ENCODE peak calls at places on chromosomes 16 and 17, in five cellular contexts. One of them, this sample, is unnamed.

GRCh38 chr16:69725480-69726312 is 664 bp downstream of the NQO1 start:
- DNase-seq in neuronal stem cell: no peak
- DNase-seq in H1: no peak
- DNase-seq in mesenchymal stem cell: no peak
- DNase-seq in trophoblast cell: no peak
- DNase-seq in this sample: peak

GRCh38 chr16:13342675-13343074 is 441.3 kb downstream of the SHISA9 start:
- DNase-seq in mesenchymal stem cell: no peak
- DNase-seq in neuronal stem cell: no peak
- DNase-seq in trophoblast cell: no peak
- DNase-seq in H1: no peak
- DNase-seq in this sample: no peak

GRCh38 chr17:27247071-27247957 is 46.6 kb upstream of the WSB1 start:
- DNase-seq in mesenchymal stem cell: peak
- DNase-seq in trophoblast cell: no peak
- DNase-seq in H1: no peak
- DNase-seq in neuronal stem cell: no peak
- DNase-seq in this sample: no peak

GRCh38 chr17:14308965-14309879 is 8.3 kb downstream of the HS3ST3B1 start:
- DNase-seq in neuronal stem cell: peak
- DNase-seq in mesenchymal stem cell: peak
- DNase-seq in trophoblast cell: peak
- DNase-seq in H1: peak
- DNase-seq in this sample: peak

GRCh38 chr17:6688944-6689343 is 24.2 kb downstream of the SLC13A5 start:
- DNase-seq in H1: no peak
- DNase-seq in mesenchymal stem cell: no peak
- DNase-seq in trophoblast cell: no peak
- DNase-seq in neuronal stem cell: no peak
- DNase-seq in this sample: no peak

GRCh38 chr17:15363702-15364101 is 22.3 kb upstream of the TEKT3 start:
- DNase-seq in trophoblast cell: peak
- DNase-seq in neuronal stem cell: no peak
- DNase-seq in H1: no peak
- DNase-seq in mesenchymal stem cell: no peak
- DNase-seq in this sample: no peak

GRCh38 chr16:50304467-50305440 is 38.4 kb downstream of the ADCY7 start:
- DNase-seq in neuronal stem cell: no peak
- DNase-seq in trophoblast cell: no peak
- DNase-seq in mesenchymal stem cell: no peak
- DNase-seq in H1: no peak
- DNase-seq in this sample: peak

GRCh38 chr17:50304781-50305404 is 30.6 kb downstream of the TMEM92 start:
- DNase-seq in H1: no peak
- DNase-seq in neuronal stem cell: peak
- DNase-seq in trophoblast cell: no peak
- DNase-seq in mesenchymal stem cell: peak
- DNase-seq in this sample: no peak

GRCh38 chr17:77798481-77798880 is 160.0 kb upstream of the TNRC6C start:
- DNase-seq in mesenchymal stem cell: no peak
- DNase-seq in neuronal stem cell: no peak
- DNase-seq in trophoblast cell: no peak
- DNase-seq in H1: no peak
- DNase-seq in this sample: no peak

GRCh38 chr16:81238296-81239011 is at the start of gene BCO1:
- DNase-seq in H1: no peak
- DNase-seq in mesenchymal stem cell: peak
- DNase-seq in neuronal stem cell: peak
- DNase-seq in trophoblast cell: no peak
- DNase-seq in this sample: peak

GRCh38 chr16:80592273-80592672 is 51.5 kb downstream of the DYNLRB2 start:
- DNase-seq in trophoblast cell: no peak
- DNase-seq in H1: no peak
- DNase-seq in mesenchymal stem cell: no peak
- DNase-seq in neuronal stem cell: no peak
- DNase-seq in this sample: no peak

GRCh38 chr16:13883266-13883665 is 36.7 kb upstream of the ERCC4 start:
- DNase-seq in neuronal stem cell: no peak
- DNase-seq in trophoblast cell: no peak
- DNase-seq in H1: no peak
- DNase-seq in mesenchymal stem cell: no peak
- DNase-seq in this sample: no peak

GRCh38 chr17:65902831-65903549 is 288.9 kb downstream of the CEP112 start:
- DNase-seq in mesenchymal stem cell: no peak
- DNase-seq in H1: no peak
- DNase-seq in neuronal stem cell: no peak
- DNase-seq in trophoblast cell: no peak
- DNase-seq in this sample: peak

GRCh38 chr16:30567991-30568638 is 3.4 kb downstream of the ZNF688 start:
- DNase-seq in H1: no peak
- DNase-seq in mesenchymal stem cell: peak
- DNase-seq in neuronal stem cell: no peak
- DNase-seq in trophoblast cell: peak
- DNase-seq in this sample: no peak

GRCh38 chr17:7133424-7133823 is 18.8 kb upstream of the ASGR2 start:
- DNase-seq in H1: no peak
- DNase-seq in mesenchymal stem cell: peak
- DNase-seq in trophoblast cell: peak
- DNase-seq in neuronal stem cell: peak
- DNase-seq in this sample: peak

GRCh38 chr17:77565166-77565565 is 393.3 kb upstream of the TNRC6C start:
- DNase-seq in trophoblast cell: no peak
- DNase-seq in neuronal stem cell: no peak
- DNase-seq in H1: no peak
- DNase-seq in mesenchymal stem cell: no peak
- DNase-seq in this sample: no peak

GRCh38 chr17:278055-279028 is 74.3 kb downstream of the RPH3AL start:
- DNase-seq in mesenchymal stem cell: no peak
- DNase-seq in neuronal stem cell: no peak
- DNase-seq in H1: no peak
- DNase-seq in trophoblast cell: no peak
- DNase-seq in this sample: no peak

GRCh38 chr17:82702161-82702932 is 3.8 kb upstream of the RAB40B start:
- DNase-seq in neuronal stem cell: no peak
- DNase-seq in trophoblast cell: peak
- DNase-seq in H1: no peak
- DNase-seq in mesenchymal stem cell: no peak
- DNase-seq in this sample: peak

GRCh38 chr16:68698091-68698490 is 39.0 kb upstream of the CDH1 start:
- DNase-seq in trophoblast cell: no peak
- DNase-seq in H1: no peak
- DNase-seq in neuronal stem cell: no peak
- DNase-seq in mesenchymal stem cell: no peak
- DNase-seq in this sample: no peak

GRCh38 chr17:61221181-61221580 is 178.5 kb upstream of the TBX2 start:
- DNase-seq in trophoblast cell: no peak
- DNase-seq in H1: no peak
- DNase-seq in neuronal stem cell: no peak
- DNase-seq in mesenchymal stem cell: no peak
- DNase-seq in this sample: no peak

GRCh38 chr16:47395733-47396503 is 64.9 kb downstream of the ITFG1 start:
- DNase-seq in neuronal stem cell: no peak
- DNase-seq in mesenchymal stem cell: no peak
- DNase-seq in H1: no peak
- DNase-seq in trophoblast cell: no peak
- DNase-seq in this sample: no peak

GRCh38 chr17:78484300-78485159 is 92.7 kb downstream of the DNAH17 start:
- DNase-seq in neuronal stem cell: peak
- DNase-seq in H1: no peak
- DNase-seq in mesenchymal stem cell: peak
- DNase-seq in trophoblast cell: no peak
- DNase-seq in this sample: peak

GRCh38 chr16:15786501-15786900 is 70.3 kb downstream of the MYH11 start:
- DNase-seq in mesenchymal stem cell: no peak
- DNase-seq in H1: no peak
- DNase-seq in neuronal stem cell: no peak
- DNase-seq in trophoblast cell: no peak
- DNase-seq in this sample: no peak

GRCh38 chr17:31645351-31645750 is 213.7 kb downstream of the COPRS start:
- DNase-seq in neuronal stem cell: no peak
- DNase-seq in mesenchymal stem cell: no peak
- DNase-seq in trophoblast cell: no peak
- DNase-seq in H1: no peak
- DNase-seq in this sample: no peak

GRCh38 chr17:40121191-40121885 is 433 bp upstream of the MSL1 start:
- DNase-seq in mesenchymal stem cell: peak
- DNase-seq in neuronal stem cell: no peak
- DNase-seq in H1: no peak
- DNase-seq in trophoblast cell: peak
- DNase-seq in this sample: peak

GRCh38 chr17:60154616-60155426 is 5.0 kb downstream of the CA4 start:
- DNase-seq in mesenchymal stem cell: no peak
- DNase-seq in H1: no peak
- DNase-seq in neuronal stem cell: no peak
- DNase-seq in trophoblast cell: no peak
- DNase-seq in this sample: peak

GRCh38 chr17:17082878-17083277 is 40.6 kb downstream of the MPRIP start:
- DNase-seq in mesenchymal stem cell: no peak
- DNase-seq in trophoblast cell: no peak
- DNase-seq in neuronal stem cell: no peak
- DNase-seq in H1: no peak
- DNase-seq in this sample: no peak

GRCh38 chr17:33385713-33386112 is 92.6 kb upstream of the ASIC2 start:
- DNase-seq in trophoblast cell: peak
- DNase-seq in H1: no peak
- DNase-seq in neuronal stem cell: no peak
- DNase-seq in mesenchymal stem cell: no peak
- DNase-seq in this sample: no peak

GRCh38 chr16:56601325-56601724 is 7.1 kb upstream of the MT2A start:
- DNase-seq in trophoblast cell: no peak
- DNase-seq in mesenchymal stem cell: no peak
- DNase-seq in H1: no peak
- DNase-seq in neuronal stem cell: no peak
- DNase-seq in this sample: no peak
- H2BK12ac ChIP-seq in trophoblast cell: no peak
- H2BK12ac ChIP-seq in mesenchymal stem cell: no peak
- H2BK12ac ChIP-seq in H1: no peak
- H2BK12ac ChIP-seq in neuronal stem cell: no peak
- H2BK12ac ChIP-seq in this sample: no peak

GRCh38 chr16:11097094-11097781 is 152.9 kb downstream of the CLEC16A start:
- DNase-seq in trophoblast cell: no peak
- DNase-seq in H1: no peak
- DNase-seq in mesenchymal stem cell: no peak
- DNase-seq in neuronal stem cell: no peak
- DNase-seq in this sample: no peak
- H2BK5ac ChIP-seq in trophoblast cell: no peak
- H2BK5ac ChIP-seq in H1: no peak
- H2BK5ac ChIP-seq in mesenchymal stem cell: no peak
- H2BK5ac ChIP-seq in neuronal stem cell: no peak
- H2BK5ac ChIP-seq in this sample: no peak

GRCh38 chr17:41711669-41712400 is at the start of gene GAST:
- DNase-seq in mesenchymal stem cell: no peak
- DNase-seq in trophoblast cell: no peak
- DNase-seq in H1: no peak
- DNase-seq in neuronal stem cell: no peak
- DNase-seq in this sample: no peak

GRCh38 chr17:41718287-41718645 is 6.1 kb downstream of the GAST start:
- DNase-seq in neuronal stem cell: no peak
- DNase-seq in mesenchymal stem cell: no peak
- DNase-seq in trophoblast cell: no peak
- DNase-seq in H1: no peak
- DNase-seq in this sample: no peak

DNA sequence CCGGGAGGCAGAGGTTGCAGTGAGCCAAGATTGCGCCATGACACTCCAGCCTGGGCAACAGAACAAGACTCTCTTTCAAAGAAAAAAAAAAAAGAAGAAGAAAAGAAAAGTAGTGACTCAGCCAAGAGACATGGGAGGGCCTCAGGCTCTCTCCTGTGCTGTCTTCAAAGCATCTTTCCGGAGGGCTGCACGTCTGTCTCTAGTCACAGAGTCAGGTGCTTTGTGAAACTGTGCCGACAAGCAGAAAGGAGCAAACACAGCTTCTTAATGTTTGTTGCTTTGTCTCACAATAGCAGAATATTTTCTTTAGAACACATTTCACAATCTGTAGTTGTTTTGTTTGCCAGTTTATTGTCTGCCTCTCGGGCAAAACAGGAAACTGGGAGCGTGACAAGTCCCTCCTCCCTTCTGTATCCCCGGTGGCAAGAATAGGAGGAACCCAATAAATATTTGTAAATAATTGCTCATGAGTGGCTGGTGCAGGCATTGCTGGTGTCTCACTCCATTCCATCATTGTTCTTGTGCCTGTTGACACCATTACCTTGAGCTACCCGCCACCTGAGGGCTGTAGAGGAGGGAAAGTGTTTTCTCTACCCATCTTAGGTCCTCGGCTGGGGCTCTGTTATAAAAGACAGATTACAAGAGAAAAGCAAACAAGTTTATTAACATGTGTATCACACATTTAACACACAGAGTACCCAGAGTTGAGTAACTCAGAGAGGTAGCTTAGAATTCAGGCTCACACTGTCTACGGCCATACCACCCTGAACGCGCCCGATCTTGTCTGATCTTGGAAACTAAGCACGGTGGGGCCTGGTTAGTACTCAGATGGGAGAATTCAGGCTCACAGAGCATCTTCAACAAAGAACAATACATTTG is 5.5 kb downstream of the GAST start:
- DNase-seq in neuronal stem cell: no peak
- DNase-seq in trophoblast cell: peak
- DNase-seq in mesenchymal stem cell: peak
- DNase-seq in H1: no peak
- DNase-seq in this sample: no peak
- H2BK12ac ChIP-seq in neuronal stem cell: no peak
- H2BK12ac ChIP-seq in trophoblast cell: peak
- H2BK12ac ChIP-seq in mesenchymal stem cell: no peak
- H2BK12ac ChIP-seq in H1: no peak
- H2BK12ac ChIP-seq in this sample: no peak

GRCh38 chr17:2982854-2983636 is 80.4 kb downstream of the OR1D5 start:
- DNase-seq in neuronal stem cell: no peak
- DNase-seq in trophoblast cell: peak
- DNase-seq in mesenchymal stem cell: peak
- DNase-seq in H1: no peak
- DNase-seq in this sample: peak
- H2BK5ac ChIP-seq in neuronal stem cell: no peak
- H2BK5ac ChIP-seq in trophoblast cell: no peak
- H2BK5ac ChIP-seq in mesenchymal stem cell: no peak
- H2BK5ac ChIP-seq in H1: no peak
- H2BK5ac ChIP-seq in this sample: no peak

DNA sequence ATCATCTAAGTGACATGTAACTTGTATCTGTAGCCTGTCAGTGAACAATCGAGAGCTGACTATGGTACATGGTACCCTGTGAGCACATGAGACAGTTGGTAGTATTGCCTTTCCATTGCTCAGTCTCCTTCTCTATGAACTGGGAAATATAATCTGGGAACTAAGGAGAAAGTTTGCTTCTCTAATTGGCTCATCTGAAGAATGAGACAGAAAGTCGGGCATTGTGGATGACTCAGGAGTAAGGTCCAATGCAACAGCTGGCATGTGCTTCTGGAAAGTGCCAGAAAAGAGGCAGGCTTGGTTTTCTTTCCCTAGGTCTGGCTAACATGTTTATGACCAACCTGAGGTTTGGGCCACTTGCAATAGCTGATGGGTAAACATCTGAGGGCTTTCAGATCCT is 51.9 kb downstream of the ZZEF1 start:
- DNase-seq in neuronal stem cell: no peak
- DNase-seq in mesenchymal stem cell: peak
- DNase-seq in H1: no peak
- DNase-seq in trophoblast cell: no peak
- DNase-seq in this sample: no peak
- H2BK12ac ChIP-seq in neuronal stem cell: no peak
- H2BK12ac ChIP-seq in mesenchymal stem cell: no peak
- H2BK12ac ChIP-seq in H1: no peak
- H2BK12ac ChIP-seq in trophoblast cell: no peak
- H2BK12ac ChIP-seq in this sample: no peak